ENCODE peak calls at places on chromosome 4, in six cellular contexts. K is H9, R is neural progenitor cell, B is PC-3, A is heart left ventricle, U is astrocyte of the spinal cord. N is an unnamed sample.

GRCh38 chr4:10112658-10113284 is 3.8 kb downstream of the WDR1 start:
- DNase-seq in U (no peak), B (no peak), K (no peak), R (no peak), A (no peak), N (no peak)

GRCh38 chr4:62070291-62070852 is 870.2 kb downstream of the ADGRL3 start:
- DNase-seq in K (peak; percentile 40), B (peak; percentile 26), R (no peak), U (no peak), A (no peak), N (no peak)

GRCh38 chr4:144300616-144301015 is 160.1 kb upstream of the GYPA start:
- DNase-seq in K (no peak), U (no peak), A (no peak), R (no peak), B (no peak), N (no peak)

GRCh38 chr4:169070895-169071218 is 60.8 kb upstream of the CBR4 start:
- DNase-seq in K (no peak), R (no peak), B (peak; percentile 84), U (no peak), A (no peak), N (peak; percentile 37)

GRCh38 chr4:59655996-59656395 is 1544.1 kb upstream of the ADGRL3 start:
- DNase-seq in A (no peak), R (peak; percentile 30), B (peak; percentile 64), K (peak; percentile 29), U (no peak), N (no peak)

GRCh38 chr4:72376901-72377300 is 192.1 kb downstream of the ADAMTS3 start:
- DNase-seq in U (no peak), R (no peak), A (no peak), K (no peak), B (no peak), N (no peak)

GRCh38 chr4:169410839-169411770 is 140.3 kb upstream of the SH3RF1 start:
- DNase-seq in R (peak; percentile 32), A (peak; percentile 23), U (peak; percentile 79), K (peak; percentile 47), B (peak; percentile 31), N (peak; percentile 36)

GRCh38 chr4:68476191-68476590 is 28.9 kb downstream of the TMPRSS11E start:
- DNase-seq in K (no peak), B (no peak), A (no peak), R (no peak), U (no peak), N (no peak)

GRCh38 chr4:157804986-157805385 is 367.8 kb downstream of the GASK1B start:
- DNase-seq in B (peak; percentile 23), K (no peak), U (peak; percentile 12), A (no peak), R (peak; percentile 33), N (no peak)

GRCh38 chr4:6910340-6910959 is 824 bp downstream of the TBC1D14 start:
- DNase-seq in A (no peak), K (no peak), U (no peak), R (peak; percentile 57), B (peak; percentile 14), N (no peak)

GRCh38 chr4:101954975-101955678 is 164.6 kb downstream of the BANK1 start:
- DNase-seq in U (no peak), A (no peak), B (no peak), R (no peak), K (no peak), N (peak; percentile 2)

GRCh38 chr4:76305971-76306881 is at the start of gene STBD1:
- DNase-seq in R (peak; percentile 90), U (peak; percentile 74), K (peak; percentile 88), A (peak; percentile 80), B (peak; percentile 71), N (peak; percentile 87)

GRCh38 chr4:63693321-63693720 is 715.9 kb downstream of the TECRL start:
- DNase-seq in A (no peak), U (no peak), R (no peak), K (no peak), B (peak; percentile 9), N (no peak)

GRCh38 chr4:8353158-8353495 is 83.6 kb downstream of the HTRA3 start:
- DNase-seq in A (no peak), R (no peak), K (no peak), B (no peak), U (no peak), N (peak; percentile 4)

GRCh38 chr4:766152-766515 is 59.8 kb downstream of the CPLX1 start:
- DNase-seq in U (peak; percentile 34), A (no peak), K (no peak), B (peak; percentile 51), R (no peak), N (no peak)

GRCh38 chr4:88802138-88802537 is 104.5 kb upstream of the NAP1L5 start:
- DNase-seq in A (no peak), R (no peak), U (no peak), B (no peak), K (no peak), N (no peak)

GRCh38 chr4:64584125-64584524 is 174.9 kb upstream of the TECRL start:
- DNase-seq in B (no peak), R (peak; percentile 18), K (no peak), U (no peak), A (no peak), N (no peak)

GRCh38 chr4:157075811-157076577 is at the start of gene GLRB:
- DNase-seq in B (peak; percentile 38), R (peak; percentile 67), U (no peak), K (peak; percentile 53), A (no peak), N (peak; percentile 37)

GRCh38 chr4:138290803-138291202 is 48.7 kb upstream of the SLC7A11 start:
- DNase-seq in B (no peak), K (no peak), A (no peak), U (no peak), R (no peak), N (no peak)

GRCh38 chr4:6116696-6117285 is 83.6 kb downstream of the JAKMIP1 start:
- DNase-seq in A (peak; percentile 5), K (no peak), R (no peak), B (no peak), U (no peak), N (no peak)

GRCh38 chr4:170243662-170244288 is 154.0 kb upstream of the AADAT start:
- DNase-seq in K (no peak), R (no peak), U (no peak), A (no peak), B (no peak), N (no peak)

DNA sequence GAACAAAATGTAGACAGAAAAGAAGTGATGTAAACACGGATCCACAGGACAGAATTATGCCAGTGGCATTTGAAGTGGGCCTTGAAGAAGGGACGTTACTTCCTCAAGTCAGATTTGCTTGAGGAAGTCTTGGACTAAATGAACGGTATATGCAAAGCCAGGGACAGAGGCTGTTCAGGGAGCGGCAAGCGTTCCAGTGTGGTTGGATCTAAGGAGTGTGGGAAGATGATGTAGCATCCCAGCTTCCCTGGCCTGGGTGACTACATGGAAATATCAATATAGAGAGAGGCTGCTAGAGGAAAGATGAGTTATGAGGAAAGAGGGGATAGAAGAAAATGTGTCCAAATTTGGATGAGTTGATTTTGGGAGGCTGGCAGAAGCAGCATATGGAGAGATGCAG is 432.5 kb upstream of the TENM3 start:
- DNase-seq in K (no peak), B (no peak), U (no peak), R (no peak), A (no peak), N (no peak)
- TF ChIP-seq CTCF in K (no peak), B (no peak), U (no peak), R (no peak), A (no peak), N (no peak)

DNA sequence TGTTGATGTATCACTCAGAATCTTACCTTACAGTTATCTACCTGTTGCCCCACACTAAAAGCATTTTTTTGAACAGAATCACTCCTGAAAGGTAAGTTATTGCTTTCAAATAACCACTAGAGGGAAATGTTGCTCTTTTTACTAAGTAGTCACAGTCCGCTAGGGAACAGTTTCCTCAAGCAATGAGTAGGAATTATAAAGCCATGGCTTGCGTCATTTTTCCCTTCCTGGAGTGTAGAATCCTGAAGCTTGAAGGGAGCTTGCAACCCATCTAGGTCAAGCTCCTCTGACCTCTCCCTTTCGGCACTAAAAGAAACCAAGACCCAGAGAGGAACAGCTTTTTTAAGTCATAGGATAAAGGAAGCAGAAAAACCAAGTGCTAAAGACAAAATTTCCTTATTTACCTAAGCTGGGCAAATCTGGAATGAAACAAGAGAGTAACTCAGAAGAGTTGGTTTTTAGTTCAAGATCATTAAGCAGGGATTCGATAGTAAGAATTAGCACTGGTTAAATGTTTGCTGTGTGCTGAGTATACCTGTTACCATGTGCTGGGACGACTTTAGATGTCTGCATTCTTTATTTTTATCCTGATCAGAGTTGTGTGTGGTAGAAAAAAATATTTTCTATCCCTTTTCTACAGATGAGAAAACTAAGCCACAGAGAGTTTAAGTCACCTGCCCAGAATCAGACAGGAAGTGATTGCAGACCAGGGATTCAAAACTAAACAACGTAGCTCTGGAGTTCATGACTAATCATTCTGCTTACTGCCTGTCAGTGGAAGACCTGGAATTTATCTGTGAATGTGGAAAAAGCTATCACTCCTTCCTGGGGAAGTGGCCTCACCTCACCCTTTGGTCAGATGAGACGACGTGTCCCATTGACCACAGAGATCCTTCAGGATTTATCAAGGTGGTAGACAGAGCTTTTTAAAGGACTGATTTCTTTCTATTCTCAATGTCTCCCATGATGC is 631.5 kb downstream of the RAB28 start:
- DNase-seq in R (peak; percentile 73), A (peak; percentile 7), B (peak; percentile 73), K (peak; percentile 48), U (peak; percentile 67), N (no peak)
- TF ChIP-seq CTCF in R (peak; percentile 75), A (peak; percentile 62), B (peak; percentile 70), K (peak; percentile 80), U (peak; percentile 54), N (peak; percentile 75)

DNA sequence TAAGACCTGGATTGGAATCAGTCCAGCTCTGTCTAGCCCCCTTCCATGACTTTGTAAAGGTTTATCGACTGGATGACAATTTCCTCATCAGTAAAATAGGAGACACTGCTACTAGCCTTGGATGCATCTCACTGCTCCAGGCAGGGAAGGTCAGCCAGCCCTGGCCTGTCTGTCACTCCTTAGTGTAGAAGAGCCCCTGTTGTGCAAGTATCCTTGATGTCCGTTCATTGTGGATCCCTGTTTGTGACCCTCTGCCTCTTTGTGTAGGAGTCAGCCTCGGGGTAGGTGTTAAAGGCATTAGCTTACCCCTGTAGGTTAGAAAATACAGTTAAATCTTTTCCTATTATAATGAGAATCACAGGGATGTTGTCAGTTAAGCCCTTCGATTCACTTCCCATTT is 336.0 kb downstream of the ANK2 start:
- DNase-seq in R (no peak), K (no peak), U (no peak), A (no peak), B (no peak), N (no peak)
- TF ChIP-seq CTCF in R (no peak), K (no peak), U (no peak), A (no peak), B (no peak), N (no peak)

DNA sequence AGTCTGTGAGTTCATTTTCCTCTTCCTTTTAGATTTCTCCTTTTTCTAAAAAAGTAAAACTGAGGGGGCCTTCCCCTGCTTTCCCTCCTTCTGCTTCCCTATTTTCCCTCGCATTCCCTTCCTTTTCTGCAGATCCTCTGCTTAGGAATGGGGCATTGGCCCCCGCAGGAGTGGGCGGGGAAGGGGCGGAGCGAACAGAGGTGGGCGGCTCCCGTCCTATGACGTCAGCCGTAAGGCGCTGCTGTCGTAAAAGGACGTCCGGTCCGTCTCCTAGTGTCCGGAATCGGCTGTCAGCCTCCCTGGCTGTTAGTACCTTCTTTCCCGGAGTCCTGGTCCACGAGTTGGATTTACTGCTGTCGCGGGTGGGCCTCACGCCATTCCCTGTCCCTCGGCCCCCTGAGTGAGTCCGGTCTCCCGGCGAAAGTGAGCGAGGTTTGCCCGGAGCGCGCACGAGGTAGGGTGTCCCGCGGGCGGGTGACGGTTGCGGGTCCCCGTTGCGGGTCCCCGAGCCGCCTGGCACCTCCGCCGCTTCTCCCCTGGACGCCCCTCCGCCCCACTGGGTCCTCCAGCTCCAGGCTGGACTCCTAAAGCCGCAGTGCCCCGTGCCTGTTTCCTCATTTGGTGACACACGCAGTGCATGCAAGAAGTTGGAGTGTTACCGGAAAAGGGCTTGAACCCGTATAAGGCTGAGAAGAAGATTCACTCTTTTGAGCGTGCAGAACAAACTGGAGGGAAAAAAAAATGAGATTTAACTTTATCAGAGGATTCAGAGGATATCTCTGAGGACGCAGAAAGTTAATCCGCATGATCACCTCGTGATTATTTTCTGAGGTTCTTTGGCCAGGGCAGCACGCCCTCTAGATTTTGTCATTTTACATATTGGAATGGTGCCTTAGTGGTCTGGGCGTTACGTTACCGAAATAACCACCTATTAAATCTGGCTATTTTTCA is at the start of gene ZNF330:
- DNase-seq in K (peak; percentile 91), R (peak; percentile 89), B (peak; percentile 96), A (peak; percentile 92), U (peak; percentile 92), N (peak; percentile 93)
- TF ChIP-seq CTCF in K (peak; percentile 21), R (peak; percentile 34), B (peak; percentile 61), A (no peak), U (peak; percentile 24), N (no peak)